ENCODE peak calls at places on chromosomes 12 and 14, in eight cellular contexts. S is AG20443; E is stimulated activated CD4-positive, alpha-beta T cell treated with anti-CD3 and anti-CD28 coated beads, Interleukin-1b, Interleukin-23, amount 100 ng/mL, for 24 hours; T is H7; O is left ventricle myocardium inferior; J is ELF-1; C is putamen; Z is AG08395. Q is an unnamed sample.

GRCh38 chr14:104657563-104658324 is 31.7 kb upstream of the INF2 start:
- DNase-seq in S (no peak), E (no peak), T (no peak), O (no peak), J (no peak), C (no peak), Z (no peak), Q (no peak)

GRCh38 chr12:131928765-131929529 is at the start of gene PUS1:
- DNase-seq in S (peak), E (peak), T (peak), O (peak), J (peak), C (peak), Z (peak), Q (peak)

GRCh38 chr14:34137001-34137400 is 186.1 kb upstream of the EGLN3 start:
- DNase-seq in S (no peak), E (no peak), T (no peak), O (no peak), J (peak), C (no peak), Z (no peak), Q (no peak)

GRCh38 chr14:93019367-93019843 is 96.3 kb downstream of the ITPK1 start:
- DNase-seq in S (no peak), E (no peak), T (no peak), O (no peak), J (no peak), C (no peak), Z (no peak), Q (peak)

GRCh38 chr12:11805043-11805442 is 155.6 kb downstream of the ETV6 start:
- DNase-seq in S (no peak), E (no peak), T (no peak), O (no peak), J (no peak), C (no peak), Z (no peak), Q (no peak)

GRCh38 chr12:75781532-75782046 is 250.0 kb downstream of the PHLDA1 start:
- DNase-seq in S (no peak), E (no peak), T (no peak), O (no peak), J (no peak), C (no peak), Z (no peak), Q (no peak)

GRCh38 chr12:126668961-126669360 is 1598.0 kb upstream of the TMEM132C start:
- DNase-seq in S (peak), E (no peak), T (no peak), O (no peak), J (no peak), C (no peak), Z (peak), Q (no peak)

GRCh38 chr12:66688836-66689439 is 10.1 kb upstream of the GRIP1 start:
- DNase-seq in S (peak), E (no peak), T (peak), O (no peak), J (peak), C (no peak), Z (peak), Q (peak)

GRCh38 chr14:102793531-102794328 is 16.5 kb downstream of the TRAF3 start:
- DNase-seq in S (peak), E (no peak), T (no peak), O (no peak), J (no peak), C (no peak), Z (no peak), Q (no peak)

GRCh38 chr12:50102648-50103309 is 1.0 kb upstream of the GPD1 start:
- DNase-seq in S (no peak), E (no peak), T (no peak), O (no peak), J (peak), C (no peak), Z (no peak), Q (no peak)

GRCh38 chr14:42047421-42048045 is 440.9 kb downstream of the LRFN5 start:
- DNase-seq in S (no peak), E (no peak), T (no peak), O (no peak), J (no peak), C (no peak), Z (no peak), Q (no peak)

GRCh38 chr12:49798248-49798647 is 30.0 kb downstream of the NCKAP5L start:
- DNase-seq in S (no peak), E (no peak), T (no peak), O (no peak), J (no peak), C (no peak), Z (no peak), Q (no peak)

GRCh38 chr14:67474366-67474765 is 14.2 kb downstream of the TMEM229B start:
- DNase-seq in S (no peak), E (no peak), T (no peak), O (no peak), J (no peak), C (no peak), Z (no peak), Q (no peak)

GRCh38 chr12:42631507-42631906 is 42.0 kb upstream of the PRICKLE1 start:
- DNase-seq in S (no peak), E (no peak), T (no peak), O (no peak), J (no peak), C (no peak), Z (no peak), Q (no peak)

GRCh38 chr12:64685605-64686004 is 73.6 kb downstream of the GNS start:
- DNase-seq in S (no peak), E (no peak), T (no peak), O (no peak), J (no peak), C (no peak), Z (no peak), Q (no peak)

GRCh38 chr14:71932229-71932951 is at the start of gene RGS6:
- DNase-seq in S (peak), E (no peak), T (peak), O (peak), J (peak), C (no peak), Z (no peak), Q (peak)

GRCh38 chr14:23829736-23830474 is 123.7 kb upstream of the DHRS4 start:
- DNase-seq in S (peak), E (no peak), T (no peak), O (no peak), J (no peak), C (no peak), Z (peak), Q (no peak)

GRCh38 chr12:52542785-52543318 is 10.1 kb downstream of the KRT71 start:
- DNase-seq in S (no peak), E (no peak), T (no peak), O (no peak), J (no peak), C (no peak), Z (no peak), Q (no peak)

GRCh38 chr12:27595231-27595642 is 71.2 kb downstream of the PPFIBP1 start:
- DNase-seq in S (peak), E (no peak), T (no peak), O (no peak), J (peak), C (no peak), Z (peak), Q (peak)

GRCh38 chr12:53516758-53517455 is 9.6 kb upstream of the NPFF start:
- DNase-seq in S (no peak), E (no peak), T (no peak), O (no peak), J (no peak), C (no peak), Z (no peak), Q (no peak)